ENCODE peak calls at places on chromosomes 12 and 14, in six cellular contexts. One of them, this sample, is unnamed.
A peak's percentile ranks its signal among the peaks of the same experiment; 100 is the strongest.

GRCh38 chr14:64614992-64615391 is 65.2 kb downstream of the PPP1R36 start:
- DNase-seq in PC-9: no peak
- DNase-seq in hepatocyte: no peak
- DNase-seq in stomach: no peak
- DNase-seq in astrocyte: no peak
- DNase-seq in esophagus muscularis mucosa: no peak
- DNase-seq in this sample: no peak

GRCh38 chr14:26187996-26188605 is 409.7 kb downstream of the NOVA1 start:
- DNase-seq in PC-9: no peak
- DNase-seq in hepatocyte: no peak
- DNase-seq in stomach: no peak
- DNase-seq in astrocyte: no peak
- DNase-seq in esophagus muscularis mucosa: no peak
- DNase-seq in this sample: no peak

GRCh38 chr14:22112004-22112403 is 438.4 kb upstream of the OR4E1 start:
- DNase-seq in PC-9: no peak
- DNase-seq in hepatocyte: peak; percentile 13
- DNase-seq in stomach: no peak
- DNase-seq in astrocyte: no peak
- DNase-seq in esophagus muscularis mucosa: no peak
- DNase-seq in this sample: peak; percentile 38

GRCh38 chr12:18461738-18462137 is 200.4 kb downstream of the PIK3C2G start:
- DNase-seq in PC-9: no peak
- DNase-seq in hepatocyte: no peak
- DNase-seq in stomach: no peak
- DNase-seq in astrocyte: peak; percentile 15
- DNase-seq in esophagus muscularis mucosa: no peak
- DNase-seq in this sample: no peak

GRCh38 chr12:18470251-18470650 is 208.9 kb downstream of the PIK3C2G start:
- DNase-seq in PC-9: no peak
- DNase-seq in hepatocyte: no peak
- DNase-seq in stomach: no peak
- DNase-seq in astrocyte: no peak
- DNase-seq in esophagus muscularis mucosa: no peak
- DNase-seq in this sample: no peak

GRCh38 chr14:91047174-91047753 is 13.2 kb downstream of the RPS6KA5 start:
- DNase-seq in PC-9: no peak
- DNase-seq in hepatocyte: no peak
- DNase-seq in stomach: no peak
- DNase-seq in astrocyte: peak; percentile 7
- DNase-seq in esophagus muscularis mucosa: no peak
- DNase-seq in this sample: no peak

GRCh38 chr12:119807380-119807779 is 69.7 kb downstream of the CIT start:
- DNase-seq in PC-9: no peak
- DNase-seq in hepatocyte: no peak
- DNase-seq in stomach: no peak
- DNase-seq in astrocyte: no peak
- DNase-seq in esophagus muscularis mucosa: no peak
- DNase-seq in this sample: no peak

GRCh38 chr12:120885521-120885920 is 18.6 kb downstream of the SPPL3 start:
- DNase-seq in PC-9: no peak
- DNase-seq in hepatocyte: no peak
- DNase-seq in stomach: no peak
- DNase-seq in astrocyte: no peak
- DNase-seq in esophagus muscularis mucosa: no peak
- DNase-seq in this sample: no peak

GRCh38 chr12:49230176-49230575 is 34.7 kb upstream of the TUBA1C start:
- DNase-seq in PC-9: no peak
- DNase-seq in hepatocyte: no peak
- DNase-seq in stomach: no peak
- DNase-seq in astrocyte: no peak
- DNase-seq in esophagus muscularis mucosa: no peak
- DNase-seq in this sample: no peak

GRCh38 chr12:55930771-55931316 is at the start of gene DGKA:
- DNase-seq in PC-9: peak; percentile 59
- DNase-seq in hepatocyte: peak; percentile 74
- DNase-seq in stomach: peak; percentile 45
- DNase-seq in astrocyte: peak; percentile 61
- DNase-seq in esophagus muscularis mucosa: no peak
- DNase-seq in this sample: peak; percentile 66

GRCh38 chr12:59046763-59047534 is 126.6 kb upstream of the LRIG3 start:
- DNase-seq in PC-9: no peak
- DNase-seq in hepatocyte: no peak
- DNase-seq in stomach: no peak
- DNase-seq in astrocyte: no peak
- DNase-seq in esophagus muscularis mucosa: no peak
- DNase-seq in this sample: no peak

GRCh38 chr12:31363416-31363809 is 37.5 kb upstream of the SINHCAF start:
- DNase-seq in PC-9: no peak
- DNase-seq in hepatocyte: peak; percentile 18
- DNase-seq in stomach: no peak
- DNase-seq in astrocyte: no peak
- DNase-seq in esophagus muscularis mucosa: no peak
- DNase-seq in this sample: no peak

GRCh38 chr12:51823875-51824565 is 24.5 kb downstream of the FIGNL2 start:
- DNase-seq in PC-9: peak; percentile 39
- DNase-seq in hepatocyte: peak; percentile 82
- DNase-seq in stomach: peak; percentile 51
- DNase-seq in astrocyte: peak; percentile 45
- DNase-seq in esophagus muscularis mucosa: no peak
- DNase-seq in this sample: no peak

GRCh38 chr14:23242076-23242475 is 4.3 kb downstream of the RNF212B start:
- DNase-seq in PC-9: no peak
- DNase-seq in hepatocyte: no peak
- DNase-seq in stomach: no peak
- DNase-seq in astrocyte: no peak
- DNase-seq in esophagus muscularis mucosa: no peak
- DNase-seq in this sample: no peak

GRCh38 chr14:23240661-23241060 is 2.9 kb downstream of the RNF212B start:
- DNase-seq in PC-9: no peak
- DNase-seq in hepatocyte: no peak
- DNase-seq in stomach: no peak
- DNase-seq in astrocyte: no peak
- DNase-seq in esophagus muscularis mucosa: no peak
- DNase-seq in this sample: no peak

DNA sequence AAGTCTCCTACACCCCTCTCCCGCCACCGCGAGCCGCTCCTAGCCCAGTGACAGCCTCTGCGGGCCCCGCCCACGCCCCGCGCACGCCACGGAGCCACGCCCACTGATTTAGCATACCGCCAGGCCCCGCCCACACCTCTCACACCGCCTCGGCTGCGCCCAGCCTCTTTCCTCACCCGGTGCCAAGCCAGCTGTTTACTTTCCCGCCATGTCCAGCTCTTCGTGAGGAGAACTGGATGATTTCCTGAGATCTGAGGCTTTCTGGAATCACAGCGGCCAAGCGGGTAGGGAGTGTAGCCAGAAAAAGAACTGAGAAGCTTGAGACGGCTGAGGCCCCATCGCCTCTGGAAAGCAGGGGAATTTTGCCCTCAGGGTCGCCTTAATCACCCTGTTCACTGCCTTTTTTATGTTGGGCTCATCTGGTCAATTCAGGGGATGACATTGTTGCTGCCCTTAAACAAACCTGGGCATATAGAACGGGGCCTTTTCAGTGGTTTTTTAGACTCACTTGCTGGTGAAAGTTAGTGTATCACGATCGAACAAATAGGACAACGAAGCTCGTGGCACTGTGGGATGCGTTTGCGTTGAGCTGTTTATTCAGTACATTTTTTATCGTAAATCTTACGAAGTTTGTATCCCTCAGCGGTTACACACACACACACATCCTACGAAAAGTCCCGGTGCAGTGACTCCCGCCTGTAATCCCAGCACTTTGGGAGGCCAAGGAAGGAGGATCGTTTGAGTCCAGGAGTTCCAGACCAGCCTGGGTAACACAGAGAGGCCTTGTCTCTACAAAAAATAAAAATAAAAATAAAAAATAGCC is at the start of gene RNF212B:
- DNase-seq in PC-9: no peak
- DNase-seq in hepatocyte: peak; percentile 97
- DNase-seq in stomach: peak; percentile 99
- DNase-seq in astrocyte: peak; percentile 46
- DNase-seq in esophagus muscularis mucosa: peak; percentile 97
- DNase-seq in this sample: peak; percentile 63
- H3K27ac ChIP-seq in PC-9: no peak within 1 kb of the TSS
- H3K27ac ChIP-seq in hepatocyte: peak within 1 kb of the TSS; percentile 70
- H3K27ac ChIP-seq in stomach: peak within 1 kb of the TSS; percentile 72
- H3K27ac ChIP-seq in astrocyte: no peak within 1 kb of the TSS
- H3K27ac ChIP-seq in esophagus muscularis mucosa: peak within 1 kb of the TSS; percentile 70
- H3K27ac ChIP-seq in this sample: no peak within 1 kb of the TSS

DNA sequence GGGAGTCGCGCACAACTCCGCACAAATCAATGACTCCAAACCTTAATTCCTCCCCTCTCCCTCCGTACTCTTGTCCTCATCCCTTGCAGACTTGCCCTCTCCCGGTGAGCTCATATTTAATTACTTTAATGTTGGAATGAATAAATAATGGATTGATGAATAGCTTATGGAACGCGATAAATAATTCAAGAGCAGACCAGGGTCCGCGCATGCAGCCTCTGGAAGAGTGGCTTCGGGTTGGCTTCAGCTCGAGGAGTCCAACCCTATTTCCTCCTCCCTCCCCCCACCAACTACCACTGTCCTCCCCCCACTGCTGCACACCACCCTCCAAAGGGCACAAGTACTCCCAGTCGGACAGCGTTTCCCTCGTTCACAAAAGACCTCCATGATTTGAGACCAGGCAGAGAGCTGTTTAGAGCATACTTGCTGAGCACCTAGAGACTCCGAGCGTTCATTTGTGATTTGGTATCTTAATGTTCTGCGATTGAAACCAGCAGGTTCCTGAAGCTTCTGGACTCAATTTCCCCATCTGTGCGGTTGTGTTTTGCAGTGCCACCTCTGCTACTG is 621 bp upstream of the SIX1 start:
- DNase-seq in PC-9: no peak
- DNase-seq in hepatocyte: peak; percentile 15
- DNase-seq in stomach: no peak
- DNase-seq in astrocyte: no peak
- DNase-seq in esophagus muscularis mucosa: no peak
- DNase-seq in this sample: no peak
- H3K4me3 ChIP-seq in PC-9: peak overlapping the region; percentile 88
- H3K4me3 ChIP-seq in hepatocyte: peak overlapping the region; percentile 50
- H3K4me3 ChIP-seq in stomach: peak overlapping the region; percentile 44
- H3K4me3 ChIP-seq in astrocyte: peak overlapping the region; percentile 69
- H3K4me3 ChIP-seq in esophagus muscularis mucosa: peak overlapping the region; percentile 53
- H3K4me3 ChIP-seq in this sample: no peak overlapping the region

DNA sequence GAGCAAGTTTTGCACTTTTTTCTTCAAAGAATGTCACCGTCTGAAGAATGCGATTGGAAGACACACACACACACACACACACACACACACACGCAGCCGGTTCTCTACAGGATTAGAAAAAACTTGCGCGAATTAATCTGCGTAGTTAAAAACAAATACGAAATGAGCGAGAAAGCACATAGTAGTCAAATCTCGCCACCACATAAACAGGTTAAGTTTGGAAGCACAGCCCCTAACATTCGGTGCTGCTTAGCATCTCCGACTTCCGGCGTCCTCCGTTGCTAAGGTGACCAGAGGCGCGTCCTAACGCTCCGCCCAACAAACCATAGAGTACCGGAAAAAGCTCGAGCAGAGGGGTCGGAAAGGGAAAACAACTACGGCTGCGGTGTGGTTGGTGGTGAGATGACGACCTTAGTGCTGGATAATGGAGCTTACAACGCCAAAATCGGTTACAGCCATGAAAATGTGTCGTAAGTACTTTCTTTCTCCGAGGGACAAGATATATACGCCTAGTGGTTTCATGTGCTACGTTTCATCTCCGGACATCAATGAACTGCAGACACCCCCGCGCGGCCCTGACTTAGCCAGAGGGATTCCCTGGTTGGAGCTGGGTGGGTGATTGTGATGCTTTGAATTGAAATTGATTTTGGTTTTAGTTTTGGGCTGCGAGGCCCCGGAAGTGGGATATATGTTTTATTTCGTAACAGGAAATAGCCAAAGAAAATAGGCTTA is at the start of gene ACTR6:
- DNase-seq in PC-9: peak; percentile 93
- DNase-seq in hepatocyte: peak; percentile 96
- DNase-seq in stomach: peak; percentile 96
- DNase-seq in astrocyte: peak; percentile 93
- DNase-seq in esophagus muscularis mucosa: peak; percentile 98
- DNase-seq in this sample: peak; percentile 99
- TF ChIP-seq CTCF in PC-9: no peak
- TF ChIP-seq CTCF in hepatocyte: no peak
- TF ChIP-seq CTCF in stomach: no peak
- TF ChIP-seq CTCF in astrocyte: no peak
- TF ChIP-seq CTCF in esophagus muscularis mucosa: peak; percentile 14
- TF ChIP-seq CTCF in this sample: no peak

GRCh38 chr14:68936476-68936875 is 42.6 kb downstream of the ACTN1 start:
- DNase-seq in PC-9: no peak
- DNase-seq in hepatocyte: no peak
- DNase-seq in stomach: no peak
- DNase-seq in astrocyte: no peak
- DNase-seq in esophagus muscularis mucosa: no peak
- DNase-seq in this sample: no peak

GRCh38 chr14:68939424-68939892 is 39.6 kb downstream of the ACTN1 start:
- DNase-seq in PC-9: no peak
- DNase-seq in hepatocyte: no peak
- DNase-seq in stomach: no peak
- DNase-seq in astrocyte: no peak
- DNase-seq in esophagus muscularis mucosa: no peak
- DNase-seq in this sample: no peak

GRCh38 chr14:68936980-68937379 is 42.1 kb downstream of the ACTN1 start:
- DNase-seq in PC-9: no peak
- DNase-seq in hepatocyte: no peak
- DNase-seq in stomach: no peak
- DNase-seq in astrocyte: no peak
- DNase-seq in esophagus muscularis mucosa: no peak
- DNase-seq in this sample: no peak

GRCh38 chr14:68938515-68939423 is 40.3 kb downstream of the ACTN1 start:
- DNase-seq in PC-9: no peak
- DNase-seq in hepatocyte: peak; percentile 63
- DNase-seq in stomach: peak; percentile 67
- DNase-seq in astrocyte: no peak
- DNase-seq in esophagus muscularis mucosa: no peak
- DNase-seq in this sample: no peak

GRCh38 chr14:68937790-68938514 is 41.1 kb downstream of the ACTN1 start:
- DNase-seq in PC-9: peak; percentile 67
- DNase-seq in hepatocyte: peak; percentile 68
- DNase-seq in stomach: peak; percentile 76
- DNase-seq in astrocyte: no peak
- DNase-seq in esophagus muscularis mucosa: no peak
- DNase-seq in this sample: no peak
- H3K27ac ChIP-seq in PC-9: peak overlapping the region; percentile 40
- H3K27ac ChIP-seq in hepatocyte: peak overlapping the region; percentile 89
- H3K27ac ChIP-seq in stomach: peak overlapping the region; percentile 85
- H3K27ac ChIP-seq in astrocyte: peak overlapping the region; percentile 91
- H3K27ac ChIP-seq in esophagus muscularis mucosa: peak overlapping the region; percentile 98
- H3K27ac ChIP-seq in this sample: peak overlapping the region; percentile 12

GRCh38 chr12:70353780-70354640 is 12.1 kb upstream of the KCNMB4 start:
- DNase-seq in PC-9: no peak
- DNase-seq in hepatocyte: no peak
- DNase-seq in stomach: no peak
- DNase-seq in astrocyte: no peak
- DNase-seq in esophagus muscularis mucosa: no peak
- DNase-seq in this sample: no peak
- H3K4me3 ChIP-seq in PC-9: no peak overlapping the region
- H3K4me3 ChIP-seq in hepatocyte: no peak overlapping the region
- H3K4me3 ChIP-seq in stomach: no peak overlapping the region
- H3K4me3 ChIP-seq in astrocyte: no peak overlapping the region
- H3K4me3 ChIP-seq in esophagus muscularis mucosa: no peak overlapping the region
- H3K4me3 ChIP-seq in this sample: no peak overlapping the region

This sample was measured in CD8-positive, alpha-beta T cell.